ENCODE peak calls at places on chromosomes 16 and 17, in ten cellular contexts. One of them, this sample, is unnamed.

GRCh38 chr17:62892870-62893338 is 73.1 kb upstream of the TANC2 start:
- DNase-seq in uterus: no peak
- DNase-seq in adrenal gland: no peak
- DNase-seq in small intestine: no peak
- DNase-seq in brain microvascular endothelial cell: peak; percentile 66
- DNase-seq in left ventricle myocardium inferior: peak; percentile 29
- DNase-seq in thoracic aorta: no peak
- DNase-seq in A549: peak; percentile 74
- DNase-seq in iPS DF 6.9: no peak
- DNase-seq in dorsolateral prefrontal cortex: no peak
- DNase-seq in this sample: no peak

GRCh38 chr17:44556114-44556853 is 1.0 kb upstream of the FZD2 start:
- DNase-seq in dorsolateral prefrontal cortex: no peak
- DNase-seq in iPS DF 6.9: no peak
- DNase-seq in small intestine: peak; percentile 33
- DNase-seq in left ventricle myocardium inferior: peak; percentile 19
- DNase-seq in A549: peak; percentile 84
- DNase-seq in uterus: peak; percentile 55
- DNase-seq in adrenal gland: no peak
- DNase-seq in brain microvascular endothelial cell: no peak
- DNase-seq in thoracic aorta: no peak
- DNase-seq in this sample: peak; percentile 63

GRCh38 chr17:33905338-33905800 is 349.7 kb upstream of the CCL2 start:
- DNase-seq in brain microvascular endothelial cell: no peak
- DNase-seq in adrenal gland: no peak
- DNase-seq in iPS DF 6.9: no peak
- DNase-seq in thoracic aorta: no peak
- DNase-seq in dorsolateral prefrontal cortex: no peak
- DNase-seq in uterus: no peak
- DNase-seq in left ventricle myocardium inferior: no peak
- DNase-seq in A549: no peak
- DNase-seq in small intestine: no peak
- DNase-seq in this sample: no peak

GRCh38 chr16:2675714-2676113 is 6.6 kb upstream of the KCTD5 start:
- DNase-seq in left ventricle myocardium inferior: no peak
- DNase-seq in thoracic aorta: no peak
- DNase-seq in adrenal gland: no peak
- DNase-seq in brain microvascular endothelial cell: no peak
- DNase-seq in uterus: no peak
- DNase-seq in small intestine: no peak
- DNase-seq in dorsolateral prefrontal cortex: no peak
- DNase-seq in iPS DF 6.9: no peak
- DNase-seq in A549: no peak
- DNase-seq in this sample: no peak

GRCh38 chr16:62224810-62225209 is 188.6 kb upstream of the CDH8 start:
- DNase-seq in thoracic aorta: no peak
- DNase-seq in dorsolateral prefrontal cortex: no peak
- DNase-seq in small intestine: no peak
- DNase-seq in left ventricle myocardium inferior: no peak
- DNase-seq in iPS DF 6.9: no peak
- DNase-seq in brain microvascular endothelial cell: no peak
- DNase-seq in uterus: no peak
- DNase-seq in A549: no peak
- DNase-seq in adrenal gland: no peak
- DNase-seq in this sample: no peak

GRCh38 chr16:86072328-86073102 is 173.6 kb downstream of the IRF8 start:
- DNase-seq in small intestine: peak; percentile 56
- DNase-seq in brain microvascular endothelial cell: peak; percentile 65
- DNase-seq in adrenal gland: peak; percentile 58
- DNase-seq in uterus: peak; percentile 42
- DNase-seq in A549: peak; percentile 64
- DNase-seq in iPS DF 6.9: peak; percentile 50
- DNase-seq in left ventricle myocardium inferior: peak; percentile 62
- DNase-seq in thoracic aorta: no peak
- DNase-seq in dorsolateral prefrontal cortex: peak; percentile 74
- DNase-seq in this sample: peak; percentile 83

GRCh38 chr17:42845556-42845917 is 1.2 kb downstream of the AOC2 start:
- DNase-seq in small intestine: no peak
- DNase-seq in iPS DF 6.9: no peak
- DNase-seq in A549: no peak
- DNase-seq in brain microvascular endothelial cell: no peak
- DNase-seq in uterus: no peak
- DNase-seq in adrenal gland: no peak
- DNase-seq in thoracic aorta: no peak
- DNase-seq in dorsolateral prefrontal cortex: no peak
- DNase-seq in left ventricle myocardium inferior: no peak
- DNase-seq in this sample: no peak

GRCh38 chr17:62965149-62965648 is 836 bp upstream of the TANC2 start:
- DNase-seq in uterus: no peak
- DNase-seq in small intestine: no peak
- DNase-seq in brain microvascular endothelial cell: no peak
- DNase-seq in A549: no peak
- DNase-seq in thoracic aorta: no peak
- DNase-seq in left ventricle myocardium inferior: no peak
- DNase-seq in dorsolateral prefrontal cortex: no peak
- DNase-seq in iPS DF 6.9: no peak
- DNase-seq in adrenal gland: no peak
- DNase-seq in this sample: no peak

GRCh38 chr16:56911771-56912541 is 20.0 kb upstream of the HERPUD1 start:
- DNase-seq in iPS DF 6.9: no peak
- DNase-seq in dorsolateral prefrontal cortex: no peak
- DNase-seq in thoracic aorta: no peak
- DNase-seq in small intestine: no peak
- DNase-seq in adrenal gland: no peak
- DNase-seq in uterus: no peak
- DNase-seq in brain microvascular endothelial cell: peak; percentile 56
- DNase-seq in A549: no peak
- DNase-seq in left ventricle myocardium inferior: peak; percentile 23
- DNase-seq in this sample: peak; percentile 27

GRCh38 chr16:56912746-56913703 is 18.9 kb upstream of the HERPUD1 start:
- DNase-seq in small intestine: peak; percentile 64
- DNase-seq in A549: no peak
- DNase-seq in dorsolateral prefrontal cortex: no peak
- DNase-seq in thoracic aorta: no peak
- DNase-seq in left ventricle myocardium inferior: no peak
- DNase-seq in uterus: no peak
- DNase-seq in adrenal gland: no peak
- DNase-seq in iPS DF 6.9: no peak
- DNase-seq in brain microvascular endothelial cell: peak; percentile 45
- DNase-seq in this sample: no peak

GRCh38 chr16:56916571-56917403 is 15.2 kb upstream of the HERPUD1 start:
- DNase-seq in adrenal gland: no peak
- DNase-seq in A549: no peak
- DNase-seq in uterus: no peak
- DNase-seq in dorsolateral prefrontal cortex: no peak
- DNase-seq in iPS DF 6.9: no peak
- DNase-seq in thoracic aorta: no peak
- DNase-seq in brain microvascular endothelial cell: no peak
- DNase-seq in left ventricle myocardium inferior: no peak
- DNase-seq in small intestine: no peak
- DNase-seq in this sample: no peak

GRCh38 chr16:56915311-56916105 is 16.4 kb upstream of the HERPUD1 start:
- DNase-seq in dorsolateral prefrontal cortex: no peak
- DNase-seq in brain microvascular endothelial cell: peak; percentile 58
- DNase-seq in iPS DF 6.9: no peak
- DNase-seq in left ventricle myocardium inferior: no peak
- DNase-seq in thoracic aorta: no peak
- DNase-seq in small intestine: no peak
- DNase-seq in A549: no peak
- DNase-seq in adrenal gland: no peak
- DNase-seq in uterus: no peak
- DNase-seq in this sample: peak; percentile 45

DNA sequence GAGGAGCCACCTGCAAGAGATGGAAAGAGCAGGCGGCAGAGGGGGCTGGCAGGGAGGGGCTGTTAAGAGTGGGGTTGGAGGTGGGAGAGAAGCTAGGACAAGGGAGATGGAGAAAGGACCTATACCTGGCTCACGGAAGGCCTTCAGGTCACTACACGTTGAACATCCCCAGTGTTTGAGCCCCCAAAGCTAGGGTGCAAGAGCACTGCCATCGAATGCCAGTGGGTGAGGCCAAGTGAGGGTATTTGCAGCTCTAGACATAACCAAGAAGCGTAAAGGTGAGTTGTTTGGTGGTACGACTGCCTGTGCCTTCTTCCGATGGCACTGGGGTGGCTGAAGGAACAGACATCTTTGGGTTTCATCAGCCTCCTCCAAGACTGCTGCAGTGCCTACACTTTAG is 17.0 kb upstream of the HERPUD1 start:
- DNase-seq in dorsolateral prefrontal cortex: no peak
- DNase-seq in adrenal gland: no peak
- DNase-seq in brain microvascular endothelial cell: no peak
- DNase-seq in uterus: no peak
- DNase-seq in iPS DF 6.9: no peak
- DNase-seq in A549: no peak
- DNase-seq in left ventricle myocardium inferior: no peak
- DNase-seq in small intestine: no peak
- DNase-seq in thoracic aorta: no peak
- DNase-seq in this sample: no peak
- H3K27ac ChIP-seq in dorsolateral prefrontal cortex: peak overlapping the region; percentile 65
- H3K27ac ChIP-seq in adrenal gland: no peak overlapping the region
- H3K27ac ChIP-seq in brain microvascular endothelial cell: peak overlapping the region; percentile 85
- H3K27ac ChIP-seq in uterus: peak overlapping the region; percentile 48
- H3K27ac ChIP-seq in iPS DF 6.9: no peak overlapping the region
- H3K27ac ChIP-seq in A549: no peak overlapping the region
- H3K27ac ChIP-seq in left ventricle myocardium inferior: peak overlapping the region; percentile 67
- H3K27ac ChIP-seq in small intestine: peak overlapping the region; percentile 59
- H3K27ac ChIP-seq in thoracic aorta: no peak overlapping the region
- H3K27ac ChIP-seq in this sample: no peak overlapping the region

GRCh38 chr17:1560582-1561170 is 1.9 kb downstream of the PITPNA start:
- DNase-seq in thoracic aorta: no peak
- DNase-seq in A549: no peak
- DNase-seq in iPS DF 6.9: no peak
- DNase-seq in brain microvascular endothelial cell: no peak
- DNase-seq in uterus: no peak
- DNase-seq in adrenal gland: no peak
- DNase-seq in dorsolateral prefrontal cortex: no peak
- DNase-seq in small intestine: peak; percentile 59
- DNase-seq in left ventricle myocardium inferior: no peak
- DNase-seq in this sample: no peak

GRCh38 chr17:1559047-1559742 is 3.4 kb downstream of the PITPNA start:
- DNase-seq in adrenal gland: no peak
- DNase-seq in brain microvascular endothelial cell: no peak
- DNase-seq in small intestine: no peak
- DNase-seq in A549: no peak
- DNase-seq in iPS DF 6.9: no peak
- DNase-seq in left ventricle myocardium inferior: no peak
- DNase-seq in thoracic aorta: no peak
- DNase-seq in uterus: no peak
- DNase-seq in dorsolateral prefrontal cortex: no peak
- DNase-seq in this sample: no peak

GRCh38 chr17:1561420-1562177 is 993 bp downstream of the PITPNA start:
- DNase-seq in adrenal gland: no peak
- DNase-seq in brain microvascular endothelial cell: no peak
- DNase-seq in A549: peak; percentile 63
- DNase-seq in thoracic aorta: no peak
- DNase-seq in iPS DF 6.9: no peak
- DNase-seq in dorsolateral prefrontal cortex: no peak
- DNase-seq in small intestine: no peak
- DNase-seq in left ventricle myocardium inferior: no peak
- DNase-seq in uterus: no peak
- DNase-seq in this sample: no peak

GRCh38 chr17:1558401-1558800 is 4.2 kb downstream of the PITPNA start:
- DNase-seq in iPS DF 6.9: no peak
- DNase-seq in adrenal gland: no peak
- DNase-seq in left ventricle myocardium inferior: no peak
- DNase-seq in dorsolateral prefrontal cortex: no peak
- DNase-seq in brain microvascular endothelial cell: no peak
- DNase-seq in small intestine: no peak
- DNase-seq in thoracic aorta: no peak
- DNase-seq in A549: no peak
- DNase-seq in uterus: no peak
- DNase-seq in this sample: no peak

DNA sequence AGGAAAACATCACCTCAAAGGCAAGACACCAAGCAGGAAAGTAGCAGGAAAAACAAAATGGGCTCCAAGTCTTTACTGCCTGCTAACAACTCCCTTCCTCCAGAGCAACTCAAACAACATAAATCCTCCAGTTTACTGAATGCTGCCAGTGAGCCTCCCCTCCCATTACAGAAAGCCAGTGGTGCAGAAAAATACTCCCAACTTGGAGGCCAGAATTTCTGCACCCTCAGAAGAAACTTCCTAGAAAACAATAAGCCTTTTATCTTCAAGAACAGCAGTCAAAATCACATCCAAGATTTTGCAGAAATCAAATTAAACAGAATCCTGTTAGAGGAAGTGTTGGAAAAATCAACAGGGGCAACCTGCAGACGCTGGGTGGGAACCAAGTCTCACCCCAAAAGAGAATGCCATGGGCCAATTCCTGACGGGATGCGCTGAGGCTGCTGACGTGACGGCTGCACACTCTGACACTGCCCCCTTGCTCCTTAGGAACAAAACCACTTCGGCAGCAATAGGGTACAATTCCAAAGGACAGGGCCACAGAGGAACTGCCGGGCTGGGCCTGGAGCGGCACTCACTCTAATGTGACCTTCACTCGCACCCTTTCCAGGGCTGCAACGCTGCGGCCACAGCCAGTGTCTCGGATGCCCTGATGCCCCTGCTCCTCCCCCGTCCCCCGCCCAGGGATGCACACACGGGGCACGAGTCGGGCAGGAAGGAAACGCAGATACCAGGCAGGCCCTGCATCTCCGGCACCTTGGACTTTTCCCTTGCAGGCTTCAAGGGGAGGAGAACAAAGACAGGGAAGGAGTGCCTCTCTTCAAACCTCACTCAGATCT is 2.6 kb downstream of the PITPNA start:
- DNase-seq in left ventricle myocardium inferior: no peak
- DNase-seq in small intestine: peak; percentile 88
- DNase-seq in uterus: no peak
- DNase-seq in A549: no peak
- DNase-seq in brain microvascular endothelial cell: no peak
- DNase-seq in adrenal gland: no peak
- DNase-seq in thoracic aorta: no peak
- DNase-seq in dorsolateral prefrontal cortex: no peak
- DNase-seq in iPS DF 6.9: no peak
- DNase-seq in this sample: no peak
- H3K4me3 ChIP-seq in left ventricle myocardium inferior: no peak overlapping the region
- H3K4me3 ChIP-seq in small intestine: peak overlapping the region; percentile 21
- H3K4me3 ChIP-seq in uterus: no peak overlapping the region
- H3K4me3 ChIP-seq in A549: no peak overlapping the region
- H3K4me3 ChIP-seq in brain microvascular endothelial cell: no peak overlapping the region
- H3K4me3 ChIP-seq in adrenal gland: no peak overlapping the region
- H3K4me3 ChIP-seq in thoracic aorta: no peak overlapping the region
- H3K4me3 ChIP-seq in dorsolateral prefrontal cortex: peak overlapping the region; percentile 32
- H3K4me3 ChIP-seq in iPS DF 6.9: no peak overlapping the region
- H3K4me3 ChIP-seq in this sample: no peak overlapping the region

GRCh38 chr17:17200311-17200710 is 5.8 kb downstream of the PLD6 start:
- DNase-seq in A549: no peak
- DNase-seq in dorsolateral prefrontal cortex: no peak
- DNase-seq in small intestine: no peak
- DNase-seq in left ventricle myocardium inferior: no peak
- DNase-seq in thoracic aorta: no peak
- DNase-seq in uterus: no peak
- DNase-seq in brain microvascular endothelial cell: no peak
- DNase-seq in adrenal gland: no peak
- DNase-seq in iPS DF 6.9: no peak
- DNase-seq in this sample: no peak

GRCh38 chr17:17203173-17203730 is 2.9 kb downstream of the PLD6 start:
- DNase-seq in brain microvascular endothelial cell: no peak
- DNase-seq in small intestine: no peak
- DNase-seq in thoracic aorta: no peak
- DNase-seq in uterus: no peak
- DNase-seq in A549: no peak
- DNase-seq in dorsolateral prefrontal cortex: no peak
- DNase-seq in iPS DF 6.9: no peak
- DNase-seq in adrenal gland: no peak
- DNase-seq in left ventricle myocardium inferior: no peak
- DNase-seq in this sample: no peak

GRCh38 chr17:17201271-17201670 is 4.9 kb downstream of the PLD6 start:
- DNase-seq in A549: no peak
- DNase-seq in dorsolateral prefrontal cortex: no peak
- DNase-seq in thoracic aorta: no peak
- DNase-seq in small intestine: no peak
- DNase-seq in uterus: no peak
- DNase-seq in left ventricle myocardium inferior: no peak
- DNase-seq in brain microvascular endothelial cell: no peak
- DNase-seq in adrenal gland: no peak
- DNase-seq in iPS DF 6.9: no peak
- DNase-seq in this sample: no peak

GRCh38 chr17:17201907-17202306 is 4.2 kb downstream of the PLD6 start:
- DNase-seq in adrenal gland: peak; percentile 51
- DNase-seq in A549: no peak
- DNase-seq in small intestine: no peak
- DNase-seq in thoracic aorta: no peak
- DNase-seq in left ventricle myocardium inferior: peak; percentile 50
- DNase-seq in uterus: no peak
- DNase-seq in dorsolateral prefrontal cortex: no peak
- DNase-seq in iPS DF 6.9: no peak
- DNase-seq in brain microvascular endothelial cell: no peak
- DNase-seq in this sample: no peak

GRCh38 chr17:17200831-17201230 is 5.3 kb downstream of the PLD6 start:
- DNase-seq in dorsolateral prefrontal cortex: no peak
- DNase-seq in brain microvascular endothelial cell: no peak
- DNase-seq in small intestine: no peak
- DNase-seq in A549: no peak
- DNase-seq in adrenal gland: no peak
- DNase-seq in left ventricle myocardium inferior: no peak
- DNase-seq in iPS DF 6.9: no peak
- DNase-seq in uterus: peak; percentile 42
- DNase-seq in thoracic aorta: no peak
- DNase-seq in this sample: peak; percentile 82
- H3K27ac ChIP-seq in dorsolateral prefrontal cortex: no peak overlapping the region
- H3K27ac ChIP-seq in brain microvascular endothelial cell: no peak overlapping the region
- H3K27ac ChIP-seq in small intestine: peak overlapping the region; percentile 54
- H3K27ac ChIP-seq in A549: no peak overlapping the region
- H3K27ac ChIP-seq in adrenal gland: no peak overlapping the region
- H3K27ac ChIP-seq in left ventricle myocardium inferior: peak overlapping the region; percentile 87
- H3K27ac ChIP-seq in iPS DF 6.9: no peak overlapping the region
- H3K27ac ChIP-seq in uterus: peak overlapping the region; percentile 63
- H3K27ac ChIP-seq in thoracic aorta: no peak overlapping the region
- H3K27ac ChIP-seq in this sample: peak overlapping the region; percentile 75

GRCh38 chr17:50196826-50197225 is 4.6 kb downstream of the COL1A1 start:
- DNase-seq in thoracic aorta: no peak
- DNase-seq in dorsolateral prefrontal cortex: no peak
- DNase-seq in adrenal gland: no peak
- DNase-seq in iPS DF 6.9: no peak
- DNase-seq in A549: no peak
- DNase-seq in brain microvascular endothelial cell: no peak
- DNase-seq in uterus: no peak
- DNase-seq in small intestine: no peak
- DNase-seq in left ventricle myocardium inferior: no peak
- DNase-seq in this sample: no peak

GRCh38 chr17:50196036-50196435 is 5.4 kb downstream of the COL1A1 start:
- DNase-seq in thoracic aorta: no peak
- DNase-seq in small intestine: no peak
- DNase-seq in A549: no peak
- DNase-seq in brain microvascular endothelial cell: no peak
- DNase-seq in adrenal gland: no peak
- DNase-seq in dorsolateral prefrontal cortex: no peak
- DNase-seq in uterus: no peak
- DNase-seq in left ventricle myocardium inferior: no peak
- DNase-seq in iPS DF 6.9: no peak
- DNase-seq in this sample: no peak

GRCh38 chr17:50195196-50195865 is 6.1 kb downstream of the COL1A1 start:
- DNase-seq in brain microvascular endothelial cell: no peak
- DNase-seq in adrenal gland: no peak
- DNase-seq in iPS DF 6.9: no peak
- DNase-seq in small intestine: no peak
- DNase-seq in A549: no peak
- DNase-seq in uterus: no peak
- DNase-seq in dorsolateral prefrontal cortex: no peak
- DNase-seq in thoracic aorta: no peak
- DNase-seq in left ventricle myocardium inferior: no peak
- DNase-seq in this sample: no peak

GRCh38 chr17:50192873-50193274 is 8.6 kb downstream of the COL1A1 start:
- DNase-seq in thoracic aorta: no peak
- DNase-seq in dorsolateral prefrontal cortex: no peak
- DNase-seq in brain microvascular endothelial cell: no peak
- DNase-seq in adrenal gland: no peak
- DNase-seq in small intestine: no peak
- DNase-seq in iPS DF 6.9: no peak
- DNase-seq in A549: no peak
- DNase-seq in uterus: no peak
- DNase-seq in left ventricle myocardium inferior: no peak
- DNase-seq in this sample: no peak

GRCh38 chr17:50194441-50195195 is 6.8 kb downstream of the COL1A1 start:
- DNase-seq in brain microvascular endothelial cell: no peak
- DNase-seq in thoracic aorta: no peak
- DNase-seq in iPS DF 6.9: no peak
- DNase-seq in uterus: no peak
- DNase-seq in left ventricle myocardium inferior: no peak
- DNase-seq in adrenal gland: no peak
- DNase-seq in small intestine: no peak
- DNase-seq in dorsolateral prefrontal cortex: no peak
- DNase-seq in A549: no peak
- DNase-seq in this sample: no peak
- H3K4me3 ChIP-seq in brain microvascular endothelial cell: peak overlapping the region; percentile 12
- H3K4me3 ChIP-seq in thoracic aorta: no peak overlapping the region
- H3K4me3 ChIP-seq in iPS DF 6.9: no peak overlapping the region
- H3K4me3 ChIP-seq in uterus: no peak overlapping the region
- H3K4me3 ChIP-seq in left ventricle myocardium inferior: no peak overlapping the region
- H3K4me3 ChIP-seq in adrenal gland: no peak overlapping the region
- H3K4me3 ChIP-seq in small intestine: no peak overlapping the region
- H3K4me3 ChIP-seq in dorsolateral prefrontal cortex: no peak overlapping the region
- H3K4me3 ChIP-seq in A549: no peak overlapping the region
- H3K4me3 ChIP-seq in this sample: no peak overlapping the region

This sample was measured in testis.